ENCODE peak calls at places on chromosomes 3 and 15, in ten cellular contexts. B is HFFc6, S is upper lobe of left lung, N is adrenal gland, E is pancreas, K is GM20000, Y is K562, V is mesothelial cell of epicardium, F is AG09319, P is GM13977. D is an unnamed sample.

GRCh38 chr3:161349529-161350278 is 21.6 kb downstream of the SPTSSB start:
- DNase-seq in K (no peak), E (no peak), Y (no peak), P (no peak), B (peak), F (peak), V (no peak), S (no peak), N (peak), D (no peak)

GRCh38 chr15:64865998-64866520 is 24.3 kb downstream of the PLEKHO2 start:
- DNase-seq in N (no peak), V (no peak), E (no peak), K (no peak), S (no peak), B (peak), F (peak), P (no peak), Y (no peak), D (no peak)

GRCh38 chr3:188720215-188720614 is 451.6 kb upstream of the TPRG1 start:
- DNase-seq in F (no peak), P (no peak), E (no peak), N (no peak), K (no peak), B (no peak), V (no peak), S (no peak), Y (no peak), D (no peak)

GRCh38 chr3:23713641-23714040 is 92.1 kb upstream of the UBE2E1 start:
- DNase-seq in K (no peak), P (no peak), F (no peak), N (no peak), V (no peak), E (no peak), S (no peak), B (peak), Y (no peak), D (no peak)

GRCh38 chr3:1766384-1766783 is 332.3 kb upstream of the CNTN4 start:
- DNase-seq in S (no peak), N (no peak), Y (no peak), F (no peak), K (no peak), V (no peak), B (no peak), P (no peak), E (no peak), D (no peak)

GRCh38 chr3:152905631-152906030 is 70.7 kb downstream of the P2RY1 start:
- DNase-seq in V (no peak), N (no peak), S (no peak), K (no peak), B (no peak), P (no peak), Y (no peak), E (no peak), F (no peak), D (no peak)

GRCh38 chr3:56862352-56863062 is 60.8 kb upstream of the ARHGEF3 start:
- DNase-seq in K (peak), B (peak), N (peak), P (peak), Y (no peak), V (no peak), S (no peak), E (no peak), F (peak), D (no peak)

GRCh38 chr3:112738366-112738765 is 97.4 kb upstream of the CCDC80 start:
- DNase-seq in K (no peak), F (no peak), P (no peak), V (no peak), S (no peak), E (no peak), B (no peak), Y (no peak), N (no peak), D (no peak)

GRCh38 chr15:67433495-67434099 is 87.3 kb upstream of the C15orf61 start:
- DNase-seq in P (peak), S (no peak), V (peak), Y (peak), N (peak), F (peak), E (no peak), K (peak), B (peak), D (no peak)

GRCh38 chr3:141486416-141486734 is 452 bp upstream of the RASA2 start:
- DNase-seq in Y (peak), N (no peak), F (no peak), K (no peak), P (no peak), V (no peak), B (peak), S (no peak), E (no peak), D (no peak)

GRCh38 chr3:31009881-31010280 is 115.4 kb upstream of the GADL1 start:
- DNase-seq in F (no peak), S (no peak), N (no peak), P (no peak), Y (no peak), V (no peak), B (no peak), E (no peak), K (no peak), D (no peak)

GRCh38 chr3:186180891-186181471 is 72.1 kb upstream of the ETV5 start:
- DNase-seq in V (no peak), E (no peak), N (no peak), S (no peak), B (no peak), P (no peak), Y (no peak), K (no peak), F (no peak), D (peak)

GRCh38 chr3:146966124-146966523 is 361.0 kb upstream of the PLSCR5 start:
- DNase-seq in Y (no peak), N (no peak), V (no peak), F (no peak), P (no peak), E (no peak), B (no peak), S (no peak), K (no peak), D (no peak)
- TF ChIP-seq CTCF in Y (no peak), N (no peak), V (no peak), F (no peak), P (no peak), E (no peak), B (peak), S (no peak), K (no peak), D (no peak)

GRCh38 chr15:51368307-51368706 is 26.9 kb downstream of the GLDN start:
- DNase-seq in K (no peak), F (no peak), P (no peak), B (no peak), N (no peak), Y (no peak), V (no peak), E (no peak), S (no peak), D (no peak)
- TF ChIP-seq CTCF in K (no peak), F (no peak), P (no peak), B (no peak), N (no peak), Y (no peak), V (no peak), E (no peak), S (no peak), D (no peak)

DNA sequence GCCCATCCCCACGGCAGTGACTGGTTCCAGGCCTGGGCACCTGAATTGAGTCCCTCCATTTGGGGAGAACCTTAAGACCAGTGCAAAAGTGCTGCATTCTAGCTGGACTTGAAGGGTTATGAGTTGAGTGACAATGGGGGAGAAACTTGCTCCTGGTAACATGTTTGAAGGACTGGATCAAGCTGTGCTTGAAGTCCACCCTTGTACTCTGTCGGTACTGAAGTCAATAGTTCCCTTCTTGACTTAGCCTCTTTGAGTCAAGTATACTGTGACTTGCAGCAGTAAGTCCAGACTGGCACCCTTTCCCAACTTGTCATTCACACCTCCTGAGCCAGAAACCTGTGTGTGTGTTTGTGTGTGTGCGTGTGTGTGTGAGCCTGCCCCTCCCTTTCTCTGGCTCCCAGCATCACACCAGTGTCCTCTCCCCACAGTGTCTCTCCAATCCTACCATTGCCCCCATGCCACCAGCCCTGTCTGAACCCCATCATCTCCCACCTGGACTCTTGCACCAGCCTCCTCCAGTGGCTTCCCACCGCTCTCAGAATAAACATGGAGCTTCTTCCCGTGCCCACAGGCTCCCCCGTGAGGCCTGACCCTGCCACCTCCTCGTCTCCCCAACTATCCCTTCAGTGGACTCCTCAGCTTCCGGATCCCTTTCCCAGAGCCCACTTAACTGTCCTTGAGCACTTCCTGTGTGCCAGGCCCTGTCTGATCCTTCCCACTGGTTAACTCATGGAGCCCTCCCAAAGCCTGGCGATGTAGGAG is 10.2 kb upstream of the FBLN2 start:
- DNase-seq in V (no peak), B (no peak), F (no peak), N (no peak), E (no peak), P (no peak), Y (no peak), K (no peak), S (no peak), D (no peak)
- TF ChIP-seq CTCF in V (no peak), B (peak), F (no peak), N (no peak), E (no peak), P (no peak), Y (peak), K (no peak), S (no peak), D (no peak)

DNA sequence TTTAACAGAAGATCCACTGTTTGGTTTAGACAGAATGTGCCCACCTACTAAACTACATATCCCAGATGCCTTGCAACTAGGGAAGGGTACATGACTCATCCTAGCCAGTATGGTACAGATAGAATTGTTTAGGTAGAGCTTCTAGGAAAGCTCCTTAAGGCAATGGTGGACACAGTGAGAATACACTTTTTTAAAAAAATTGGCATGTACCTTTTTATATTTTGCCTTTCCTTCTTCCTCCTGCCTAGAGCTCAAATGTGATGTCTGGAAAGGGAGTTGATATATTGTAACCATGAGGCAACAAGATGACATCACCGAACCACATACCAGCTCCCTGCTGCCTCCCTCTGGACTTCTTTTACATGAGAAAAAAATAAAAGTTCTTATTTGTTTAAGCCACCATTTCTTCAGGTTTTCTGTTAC is 14.4 kb upstream of the C3orf80 start:
- DNase-seq in N (no peak), K (peak), P (peak), E (no peak), V (no peak), Y (peak), S (no peak), B (peak), F (no peak), D (no peak)
- TF ChIP-seq CTCF in N (no peak), K (no peak), P (peak), E (no peak), V (no peak), Y (peak), S (peak), B (peak), F (peak), D (peak)

GRCh38 chr3:194574639-194575483 is 58.4 kb downstream of the TMEM44 start:
- DNase-seq in V (no peak), E (peak), P (no peak), B (peak), Y (peak), K (no peak), S (no peak), N (peak), F (no peak), D (no peak)
- TF ChIP-seq CTCF in V (peak), E (no peak), P (no peak), B (peak), Y (peak), K (no peak), S (no peak), N (peak), F (peak), D (peak)

DNA sequence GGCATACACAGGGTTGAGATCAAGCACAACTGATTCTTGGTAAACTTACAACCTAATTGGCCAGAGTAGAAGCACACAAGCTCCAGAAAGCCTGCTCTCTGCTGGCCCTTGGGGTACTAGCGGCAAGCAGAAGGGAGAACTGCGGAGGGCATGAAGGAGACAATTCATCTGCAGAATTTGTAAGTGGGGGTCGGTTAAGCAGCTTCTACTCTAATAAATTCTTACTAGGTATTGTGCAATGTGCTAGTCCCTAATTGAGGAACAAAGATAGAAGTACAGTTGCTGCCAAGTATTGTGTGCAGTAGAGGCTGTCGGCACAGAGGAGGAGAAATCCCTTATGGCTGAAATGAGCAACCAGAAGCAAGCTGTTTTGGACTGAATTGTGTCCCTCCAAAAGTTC is 91.2 kb upstream of the VEPH1 start:
- DNase-seq in P (no peak), K (no peak), Y (no peak), F (no peak), N (no peak), B (no peak), E (no peak), S (no peak), V (no peak), D (no peak)
- TF ChIP-seq CTCF in P (no peak), K (no peak), Y (peak), F (no peak), N (no peak), B (no peak), E (no peak), S (no peak), V (no peak), D (peak)

GRCh38 chr15:60480149-60480548 is 1.2 kb upstream of the ICE2 start:
- DNase-seq in V (no peak), N (no peak), B (no peak), K (peak), P (peak), S (no peak), F (no peak), Y (no peak), E (no peak), D (no peak)
- TF ChIP-seq CTCF in V (no peak), N (no peak), B (no peak), K (no peak), P (no peak), S (no peak), F (no peak), Y (no peak), E (no peak), D (no peak)

GRCh38 chr3:98777286-98777685 is 14.1 kb downstream of the ST3GAL6 start:
- DNase-seq in Y (no peak), P (no peak), E (no peak), F (no peak), S (no peak), K (no peak), N (no peak), B (no peak), V (no peak), D (no peak)

GRCh38 chr3:98776114-98776513 is 13.0 kb downstream of the ST3GAL6 start:
- DNase-seq in S (no peak), Y (no peak), B (no peak), V (no peak), P (no peak), E (no peak), F (no peak), K (no peak), N (no peak), D (no peak)

GRCh38 chr3:98778383-98778782 is 15.2 kb downstream of the ST3GAL6 start:
- DNase-seq in Y (no peak), N (no peak), F (no peak), K (no peak), S (no peak), V (no peak), B (no peak), E (no peak), P (no peak), D (no peak)

GRCh38 chr3:98778852-98779379 is 15.8 kb downstream of the ST3GAL6 start:
- DNase-seq in S (no peak), Y (no peak), K (no peak), P (no peak), F (no peak), N (peak), E (no peak), V (no peak), B (peak), D (no peak)

DNA sequence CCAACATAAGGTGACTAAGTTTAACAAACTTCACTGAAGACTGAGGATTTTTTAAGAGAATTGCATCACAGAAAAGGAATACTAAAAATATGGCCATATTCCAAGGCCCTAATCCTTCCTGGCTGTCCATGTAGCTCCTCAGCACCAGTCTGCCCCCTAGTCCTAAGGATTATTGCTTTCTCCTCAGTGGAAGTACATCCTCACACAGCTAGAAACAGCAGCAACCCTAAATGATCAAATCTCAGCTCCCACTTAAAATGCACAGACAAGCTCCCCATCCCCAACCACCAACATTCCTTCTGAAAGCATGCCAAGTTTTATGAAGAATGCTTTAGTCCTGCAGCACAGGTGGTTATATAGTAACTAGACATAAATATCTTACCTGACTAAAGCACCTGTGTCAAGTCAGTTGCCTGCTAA is 14.7 kb downstream of the ST3GAL6 start:
- DNase-seq in V (no peak), Y (no peak), K (no peak), P (no peak), S (no peak), F (no peak), B (peak), N (no peak), E (no peak), D (no peak)
- TF ChIP-seq CTCF in V (no peak), Y (no peak), K (no peak), P (no peak), S (no peak), F (no peak), B (peak), N (no peak), E (no peak), D (no peak)

DNA sequence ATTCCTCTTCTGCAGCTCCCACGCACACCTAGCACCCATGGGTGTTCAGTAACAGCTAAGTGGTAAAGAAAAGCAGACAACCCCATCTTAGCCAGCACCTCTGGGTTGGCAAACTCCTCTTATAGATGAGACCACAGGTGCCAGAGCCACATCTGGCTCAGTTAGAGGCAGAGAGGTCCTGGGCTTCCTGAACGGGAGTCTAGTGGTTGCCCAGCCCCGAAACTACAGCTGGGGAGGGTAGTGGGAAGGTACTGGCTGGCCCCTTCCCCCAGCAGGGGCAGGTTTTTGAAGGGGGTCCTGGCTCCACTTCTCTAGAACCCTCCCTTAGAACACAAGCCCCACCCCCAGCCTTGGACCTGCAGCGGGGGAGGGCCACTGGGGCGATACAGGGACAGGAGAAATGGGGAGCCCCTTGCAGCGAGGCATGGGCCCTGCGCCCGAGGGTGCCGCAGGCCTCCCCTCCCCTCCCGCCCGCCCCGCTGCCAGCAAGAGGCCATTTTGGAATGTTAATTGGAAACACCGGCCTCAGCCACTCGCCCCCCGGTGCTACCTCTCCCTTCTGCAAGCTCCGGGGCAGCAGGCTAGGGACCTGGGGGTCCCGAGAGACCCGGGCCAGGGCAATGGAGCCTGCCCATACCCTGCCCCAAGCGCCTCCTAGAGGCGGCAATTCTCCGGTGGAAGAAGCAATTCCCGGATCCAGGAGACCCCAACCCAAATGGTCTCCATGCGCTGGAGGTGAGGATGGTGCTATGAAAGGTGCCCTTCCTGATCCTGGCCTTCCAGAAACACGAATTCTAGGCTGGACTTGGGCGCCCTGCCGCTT is 1.5 kb downstream of the DUSP7 start:
- DNase-seq in V (no peak), B (no peak), S (no peak), E (no peak), P (no peak), Y (no peak), N (no peak), K (no peak), F (no peak), D (no peak)
- TF ChIP-seq CTCF in V (peak), B (peak), S (peak), E (no peak), P (peak), Y (no peak), N (no peak), K (no peak), F (peak), D (peak)

GRCh38 chr3:71680588-71680987 is 44.6 kb downstream of the EIF4E3 start:
- DNase-seq in Y (no peak), P (no peak), F (no peak), B (peak), E (no peak), S (no peak), V (no peak), K (no peak), N (no peak), D (no peak)

GRCh38 chr3:71684752-71685151 is 40.5 kb downstream of the EIF4E3 start:
- DNase-seq in Y (no peak), V (no peak), E (no peak), N (peak), F (peak), S (no peak), K (no peak), P (no peak), B (peak), D (no peak)

GRCh38 chr3:71684046-71684730 is 41.0 kb downstream of the EIF4E3 start:
- DNase-seq in F (no peak), Y (no peak), V (no peak), K (no peak), N (no peak), E (no peak), S (no peak), P (no peak), B (no peak), D (no peak)

GRCh38 chr3:71685686-71686085 is 39.5 kb downstream of the EIF4E3 start:
- DNase-seq in P (no peak), E (no peak), V (no peak), Y (no peak), K (no peak), N (no peak), F (no peak), S (no peak), B (no peak), D (no peak)

DNA sequence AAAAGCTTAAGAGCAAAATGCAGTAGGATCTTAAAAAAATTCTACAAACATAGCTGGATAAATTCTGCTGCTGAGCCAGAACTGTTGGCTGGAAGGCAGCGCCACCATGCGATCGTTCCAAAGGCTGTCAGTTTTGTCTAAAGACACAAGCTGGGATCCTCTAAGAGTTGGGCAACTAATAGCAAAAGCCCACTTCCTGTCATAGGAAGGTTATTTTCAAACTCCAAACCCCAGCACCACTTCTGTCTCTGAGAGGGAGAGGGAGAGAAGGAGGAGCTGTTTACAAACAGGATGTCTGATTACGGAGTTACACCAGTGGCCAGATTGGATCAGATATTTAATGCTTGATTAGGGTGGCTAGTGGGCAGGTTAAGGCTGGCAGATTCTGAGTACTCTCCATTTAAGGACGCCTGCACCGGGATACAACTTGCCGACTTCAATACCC is 44.0 kb downstream of the EIF4E3 start:
- DNase-seq in Y (peak), E (no peak), F (no peak), N (peak), S (no peak), P (peak), K (peak), B (peak), V (peak), D (no peak)
- TF ChIP-seq CTCF in Y (peak), E (peak), F (peak), N (peak), S (peak), P (peak), K (peak), B (peak), V (peak), D (peak)